ENCODE peak calls at places on chromosomes 11 and 22, in six cellular contexts. W is T-helper 2 cell; R is psoas muscle; J is endodermal cell; D is stimulated activated CD8-positive, alpha-beta memory T cell treated with anti-CD3 and anti-CD28 coated beads, Interleukin-7, amount 100 ng/mL, for 1 hour; B is mucosa of descending colon. P is an unnamed sample.

GRCh38 chr11:70517996-70518907 is 119.9 kb downstream of the CTTN start:
- DNase-seq in W (no peak), R (peak; percentile 3), J (no peak), D (no peak), B (peak; percentile 11), P (no peak)

GRCh38 chr22:43521716-43522115 is 109.9 kb downstream of the MPPED1 start:
- DNase-seq in W (no peak), R (no peak), J (no peak), D (no peak), B (no peak), P (no peak)

GRCh38 chr11:74696932-74697687 is 34.1 kb downstream of the CHRDL2 start:
- DNase-seq in W (no peak), R (peak; percentile 85), J (peak; percentile 78), D (no peak), B (peak; percentile 47), P (peak; percentile 91)

GRCh38 chr22:23241562-23242472 is 61.5 kb downstream of the BCR start:
- DNase-seq in W (no peak), R (no peak), J (no peak), D (no peak), B (no peak), P (no peak)

GRCh38 chr11:70263363-70263762 is 7.1 kb upstream of the PPFIA1 start:
- DNase-seq in W (no peak), R (no peak), J (no peak), D (no peak), B (no peak), P (no peak)

GRCh38 chr22:39534591-39535301 is 2.2 kb upstream of the RPS19BP1 start:
- DNase-seq in W (peak; percentile 68), R (peak; percentile 86), J (peak; percentile 98), D (peak; percentile 74), B (peak; percentile 89), P (peak; percentile 94)

GRCh38 chr22:41021039-41021654 is 70.0 kb downstream of the RBX1 start:
- DNase-seq in W (no peak), R (peak; percentile 13), J (peak; percentile 70), D (no peak), B (peak; percentile 57), P (peak; percentile 16)

GRCh38 chr11:86370922-86371614 is 3.6 kb upstream of the CCDC81 start:
- DNase-seq in W (no peak), R (no peak), J (no peak), D (no peak), B (no peak), P (no peak)

GRCh38 chr11:78150346-78150745 is 10.9 kb upstream of the ALG8 start:
- DNase-seq in W (no peak), R (no peak), J (no peak), D (no peak), B (no peak), P (no peak)

GRCh38 chr22:25363474-25363873 is 144.0 kb downstream of the CRYBB2 start:
- DNase-seq in W (no peak), R (no peak), J (no peak), D (no peak), B (no peak), P (no peak)

GRCh38 chr22:27247691-27248434 is 553.7 kb downstream of the MN1 start:
- DNase-seq in W (no peak), R (peak; percentile 27), J (no peak), D (no peak), B (no peak), P (peak; percentile 55)

GRCh38 chr11:57644748-57645715 is 4.7 kb downstream of the YPEL4 start:
- DNase-seq in W (peak; percentile 55), R (peak; percentile 78), J (peak; percentile 96), D (peak; percentile 77), B (peak; percentile 84), P (peak; percentile 73)

GRCh38 chr11:23370580-23371275 is 510.5 kb upstream of the CCDC179 start:
- DNase-seq in W (no peak), R (no peak), J (no peak), D (no peak), B (peak; percentile 23), P (no peak)

GRCh38 chr22:19812910-19813309 is 41.8 kb downstream of the GNB1L start:
- DNase-seq in W (no peak), R (no peak), J (peak; percentile 21), D (no peak), B (no peak), P (no peak)